ENCODE peak calls at places on chromosomes 4 and X, in ten cellular contexts. O is PC-3; Y is CD8-positive, alpha-beta T cell; T is OCI-LY7; V is fibroblast of mammary gland; G is PC-9; D is left lung; S is GM23338; M is AG09309; I is AG04449. U is an unnamed sample.

GRCh38 chrX:3299626-3300025 is 46.8 kb downstream of the MXRA5 start:
- DNase-seq in O (no peak), S (no peak), M (peak), D (no peak), T (no peak), V (peak), G (no peak), I (no peak), Y (no peak), U (no peak)

GRCh38 chrX:106039920-106040319 is 1.4 kb upstream of the SERPINA7 start:
- DNase-seq in T (no peak), S (peak), O (peak), V (peak), I (no peak), G (peak), M (no peak), Y (no peak), D (no peak), U (no peak)

GRCh38 chr4:183408791-183409190 is 35.6 kb upstream of the CDKN2AIP start:
- DNase-seq in D (no peak), V (no peak), M (no peak), T (no peak), O (no peak), I (no peak), G (no peak), Y (no peak), S (no peak), U (no peak)

GRCh38 chr4:89410687-89411086 is 103.1 kb upstream of the GPRIN3 start:
- DNase-seq in V (peak), Y (no peak), M (peak), I (no peak), T (no peak), S (peak), D (no peak), O (no peak), G (no peak), U (no peak)

GRCh38 chr4:8010618-8011017 is 71.0 kb upstream of the AFAP1 start:
- DNase-seq in V (no peak), S (no peak), G (no peak), T (no peak), I (no peak), M (no peak), O (no peak), Y (no peak), D (peak), U (peak)

GRCh38 chr4:156194896-156195295 is 241.2 kb upstream of the CTSO start:
- DNase-seq in D (no peak), O (peak), S (no peak), G (no peak), Y (no peak), V (no peak), M (no peak), T (no peak), I (no peak), U (no peak)

GRCh38 chr4:42482516-42483327 is 85.4 kb downstream of the SHISA3 start:
- DNase-seq in Y (no peak), I (no peak), S (no peak), G (no peak), V (no peak), D (no peak), M (no peak), O (no peak), T (no peak), U (no peak)

GRCh38 chr4:77037736-77038135 is 38.1 kb downstream of the CCNI start:
- DNase-seq in I (no peak), V (no peak), D (no peak), Y (no peak), T (no peak), O (no peak), G (no peak), S (no peak), M (no peak), U (no peak)

GRCh38 chrX:39690541-39691415 is 407.0 kb downstream of the BCOR start:
- DNase-seq in D (no peak), O (no peak), I (no peak), S (no peak), G (no peak), V (no peak), Y (no peak), T (no peak), M (no peak), U (no peak)

GRCh38 chr4:168569066-168569908 is 72.4 kb downstream of the PALLD start:
- DNase-seq in V (peak), O (no peak), S (no peak), G (peak), I (no peak), M (no peak), Y (no peak), T (no peak), D (peak), U (peak)

GRCh38 chrX:110008001-110008635 is 5.2 kb downstream of the TMEM164 start:
- DNase-seq in Y (no peak), T (no peak), S (no peak), O (no peak), G (no peak), D (no peak), M (no peak), I (no peak), V (no peak), U (no peak)

GRCh38 chrX:38089173-38089982 is 83.0 kb downstream of the SYTL5 start:
- DNase-seq in I (no peak), M (no peak), D (no peak), V (no peak), O (no peak), T (no peak), Y (no peak), S (no peak), G (no peak), U (no peak)

GRCh38 chrX:107710617-107711391 is 64.8 kb downstream of the TSC22D3 start:
- DNase-seq in G (peak), S (peak), I (peak), T (peak), O (peak), V (peak), M (peak), D (no peak), Y (peak), U (no peak)

GRCh38 chr4:159871141-159871540 is 768.3 kb downstream of the RAPGEF2 start:
- DNase-seq in T (no peak), I (no peak), Y (no peak), O (peak), V (no peak), D (no peak), M (no peak), G (no peak), S (no peak), U (no peak)

GRCh38 chr4:174522183-174523002 is at the start of gene HPGD:
- DNase-seq in Y (peak), O (peak), V (no peak), D (peak), M (no peak), I (no peak), G (peak), S (peak), T (peak), U (peak)

GRCh38 chr4:2261110-2261852 is 628 bp downstream of the MXD4 start:
- DNase-seq in V (peak), G (peak), S (peak), Y (peak), T (peak), M (no peak), I (no peak), O (peak), D (peak), U (peak)

GRCh38 chr4:47349323-47349722 is 114.2 kb downstream of the COMMD8 start:
- DNase-seq in T (no peak), I (peak), D (no peak), G (no peak), S (no peak), Y (no peak), M (no peak), V (peak), O (peak), U (no peak)

GRCh38 chrX:81996166-81996565 is 794.3 kb downstream of the SH3BGRL start:
- DNase-seq in Y (no peak), S (no peak), G (no peak), I (no peak), D (no peak), O (no peak), T (no peak), V (no peak), M (no peak), U (no peak)

GRCh38 chr4:118969359-118969758 is 80.7 kb downstream of the SYNPO2 start:
- DNase-seq in G (peak), V (peak), D (peak), T (peak), O (peak), S (peak), Y (no peak), M (no peak), I (no peak), U (peak)

GRCh38 chrX:112545051-112545450 is 134.7 kb downstream of the LHFPL1 start:
- DNase-seq in M (no peak), S (no peak), I (no peak), Y (no peak), G (no peak), O (no peak), T (no peak), V (no peak), D (no peak), U (no peak)

GRCh38 chr4:90570615-90571014 is 443.4 kb downstream of the CCSER1 start:
- DNase-seq in I (no peak), G (no peak), O (no peak), M (no peak), T (no peak), Y (no peak), D (no peak), S (no peak), V (no peak), U (no peak)

GRCh38 chr4:88600129-88600849 is 8.0 kb downstream of the HERC3 start:
- DNase-seq in G (no peak), I (peak), T (no peak), Y (no peak), O (peak), D (no peak), M (peak), V (peak), S (no peak), U (no peak)

GRCh38 chr4:155478336-155478825 is 101.6 kb upstream of the MAP9 start:
- DNase-seq in O (peak), I (no peak), D (no peak), M (no peak), G (no peak), T (no peak), V (peak), Y (no peak), S (no peak), U (no peak)

GRCh38 chr4:182628540-182628939 is 288.6 kb downstream of the DCTD start:
- DNase-seq in G (no peak), V (no peak), I (no peak), Y (no peak), M (no peak), T (no peak), D (no peak), O (no peak), S (no peak), U (no peak)

GRCh38 chr4:42344260-42344659 is 53.0 kb upstream of the SHISA3 start:
- DNase-seq in G (no peak), V (no peak), O (no peak), D (no peak), Y (no peak), M (no peak), S (no peak), I (no peak), T (no peak), U (no peak)

GRCh38 chrX:11462136-11462535 is 168.9 kb downstream of the AMELX start:
- DNase-seq in I (no peak), G (no peak), S (no peak), Y (no peak), D (no peak), T (no peak), V (peak), M (no peak), O (no peak), U (no peak)

GRCh38 chr4:165580379-165580905 is 201.6 kb downstream of the CPE start:
- DNase-seq in G (no peak), M (peak), S (no peak), D (no peak), O (peak), I (peak), V (peak), T (no peak), Y (no peak), U (peak)

GRCh38 chr4:151694819-151695730 is 65.7 kb downstream of the GATB start:
- DNase-seq in G (no peak), D (no peak), I (no peak), O (no peak), T (no peak), S (no peak), V (peak), M (no peak), Y (no peak), U (no peak)

GRCh38 chrX:115898382-115899001 is 272.1 kb upstream of the AGTR2 start:
- DNase-seq in V (peak), G (peak), T (peak), M (no peak), O (peak), S (peak), D (no peak), I (no peak), Y (peak), U (peak)

GRCh38 chr4:104616401-104616820 is 121.7 kb upstream of the CXXC4 start:
- DNase-seq in T (no peak), G (no peak), S (peak), D (no peak), O (no peak), V (no peak), M (no peak), Y (no peak), I (no peak), U (no peak)

GRCh38 chr4:93814722-93815121 is 13.8 kb upstream of the ATOH1 start:
- DNase-seq in T (peak), S (peak), O (no peak), D (no peak), V (no peak), I (no peak), G (no peak), M (no peak), Y (no peak), U (no peak)

GRCh38 chrX:52933976-52934703 is 24.2 kb downstream of the FAM156A start:
- DNase-seq in Y (peak), M (no peak), S (no peak), T (peak), D (no peak), G (no peak), V (no peak), O (peak), I (no peak), U (no peak)

GRCh38 chr4:110508827-110509446 is 33.0 kb downstream of the ENPEP start:
- DNase-seq in T (no peak), V (peak), D (no peak), G (no peak), I (no peak), S (peak), O (peak), Y (no peak), M (no peak), U (no peak)

GRCh38 chr4:72744103-72744725 is 175.2 kb upstream of the ADAMTS3 start:
- DNase-seq in G (no peak), D (no peak), T (no peak), I (no peak), S (no peak), M (no peak), Y (no peak), O (no peak), V (no peak), U (no peak)

GRCh38 chr4:113837397-113837796 is 75.9 kb upstream of the CAMK2D start:
- DNase-seq in V (peak), G (no peak), D (no peak), M (peak), Y (no peak), T (peak), I (peak), O (peak), S (no peak), U (no peak)

GRCh38 chr4:180060159-180060889 is 2182.9 kb upstream of the TENM3 start:
- DNase-seq in T (no peak), Y (no peak), G (no peak), S (peak), D (no peak), O (peak), V (peak), M (no peak), I (no peak), U (no peak)
- H3K4me3 ChIP-seq in T (no peak), Y (no peak), G (no peak), S (peak), D (no peak), O (no peak), V (no peak), M (no peak), I (no peak), U (no peak)

DNA sequence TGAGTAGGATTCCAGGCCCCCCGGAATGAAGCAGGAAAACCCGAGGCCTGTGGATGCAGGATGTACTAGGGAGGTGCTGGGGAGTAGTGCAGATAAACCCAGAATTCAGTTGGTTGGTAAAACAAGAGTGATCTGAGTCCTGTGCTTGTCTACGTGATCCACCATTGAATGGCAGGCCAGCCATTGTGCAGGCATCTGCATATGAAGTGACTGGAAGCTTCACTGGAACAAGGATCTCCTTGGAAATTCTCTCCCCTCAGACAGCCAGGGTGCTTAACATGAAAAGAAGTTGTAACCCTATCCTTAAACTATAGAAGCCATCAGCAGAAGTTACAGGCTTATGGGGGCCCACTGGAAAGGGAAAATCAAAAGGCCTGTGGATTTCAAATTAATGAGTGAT is 656 bp upstream of the GSPT2 start:
- DNase-seq in I (no peak), V (no peak), O (no peak), G (no peak), T (no peak), Y (no peak), S (peak), D (no peak), M (no peak), U (no peak)
- H3K4me3 ChIP-seq in I (peak), V (peak), O (peak), G (no peak), T (peak), Y (peak), S (peak), D (no peak), M (no peak), U (peak)

DNA sequence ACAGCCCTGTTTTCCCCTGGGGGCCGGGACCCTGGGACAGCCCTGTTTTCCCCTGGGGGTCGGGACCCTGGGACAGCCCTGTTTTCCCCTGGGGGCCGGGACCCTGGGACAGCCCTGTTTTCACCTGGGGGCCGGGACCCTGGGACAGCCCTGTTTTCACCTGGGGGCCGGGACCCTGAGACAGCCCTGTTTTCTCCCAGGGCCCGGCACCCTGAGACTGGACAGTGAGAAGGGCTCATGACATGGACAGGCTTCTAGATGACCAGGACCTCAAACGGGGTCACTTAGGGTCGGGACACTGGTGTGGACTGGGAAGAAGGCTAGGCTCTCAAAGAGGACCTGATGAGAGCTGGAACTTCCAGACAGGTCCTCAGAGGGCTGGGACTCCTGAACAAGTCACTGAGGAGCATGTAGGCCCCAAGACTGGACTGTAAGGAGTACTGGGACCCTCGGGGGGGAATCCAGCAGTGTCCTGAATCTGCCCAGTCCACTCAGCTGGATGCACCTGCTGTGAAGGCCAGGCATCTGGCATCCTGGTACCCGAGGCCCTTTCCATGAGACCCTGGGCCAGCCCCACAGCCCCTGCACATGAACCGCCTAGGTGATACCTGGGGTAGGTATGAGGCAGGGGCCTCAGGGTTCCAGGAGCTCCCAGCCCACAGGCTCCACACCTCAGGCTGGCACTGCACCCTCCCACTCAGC is 2.4 kb downstream of the PCGF3 start:
- DNase-seq in M (no peak), O (no peak), G (no peak), V (no peak), S (no peak), I (no peak), T (no peak), Y (no peak), D (no peak), U (no peak)
- H3K4me3 ChIP-seq in M (no peak), O (no peak), G (no peak), V (peak), S (no peak), I (peak), T (no peak), Y (no peak), D (peak), U (no peak)

GRCh38 chrX:65586491-65586890 is 51.9 kb upstream of the LAS1L start:
- DNase-seq in Y (no peak), D (peak), S (no peak), I (no peak), M (peak), G (no peak), V (peak), O (peak), T (no peak), U (no peak)

GRCh38 chrX:65587616-65588526 is 53.3 kb upstream of the LAS1L start:
- DNase-seq in G (peak), M (peak), D (peak), V (peak), T (no peak), S (no peak), Y (no peak), I (no peak), O (peak), U (no peak)

GRCh38 chrX:65591206-65591605 is 56.6 kb upstream of the LAS1L start:
- DNase-seq in V (no peak), D (no peak), O (no peak), G (no peak), I (no peak), M (no peak), T (no peak), S (no peak), Y (no peak), U (no peak)

GRCh38 chrX:65588795-65589194 is 54.2 kb upstream of the LAS1L start:
- DNase-seq in M (no peak), D (no peak), G (no peak), S (no peak), O (no peak), T (no peak), V (no peak), Y (no peak), I (no peak), U (no peak)

DNA sequence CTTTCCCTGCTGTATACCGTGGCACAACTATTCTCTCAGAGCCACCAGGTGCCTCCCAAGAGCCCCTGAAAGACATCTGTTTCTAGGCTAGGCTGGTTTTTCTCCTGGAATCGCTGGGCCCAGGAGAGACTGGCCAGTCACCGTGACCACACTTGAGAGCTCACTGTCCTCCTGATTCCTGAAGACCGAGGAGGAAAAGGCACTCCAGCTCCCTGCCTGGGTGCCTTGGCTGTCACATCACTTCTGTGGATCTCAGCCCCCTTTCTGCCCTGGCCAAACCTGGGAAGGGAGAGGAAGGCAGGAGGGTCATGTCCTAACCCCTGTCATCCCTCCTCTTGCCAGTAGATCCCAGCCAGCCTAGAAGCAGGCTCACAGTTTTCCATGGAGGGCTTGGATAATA is 54.7 kb upstream of the LAS1L start:
- DNase-seq in G (no peak), S (no peak), Y (peak), T (no peak), D (no peak), O (no peak), I (no peak), V (no peak), M (no peak), U (no peak)
- H3K4me3 ChIP-seq in G (no peak), S (no peak), Y (no peak), T (no peak), D (no peak), O (no peak), I (no peak), V (no peak), M (no peak), U (no peak)

GRCh38 chrX:153744210-153745066 is 19.6 kb upstream of the PLXNB3 start:
- DNase-seq in D (no peak), T (no peak), G (no peak), S (peak), V (no peak), Y (peak), M (no peak), I (no peak), O (peak), U (no peak)
- H3K4me3 ChIP-seq in D (peak), T (no peak), G (no peak), S (peak), V (no peak), Y (no peak), M (no peak), I (no peak), O (no peak), U (no peak)

GRCh38 chr4:83281326-83281725 is 3.3 kb downstream of the COQ2 start:
- DNase-seq in I (no peak), Y (no peak), T (peak), G (no peak), M (no peak), S (peak), D (no peak), O (peak), V (no peak), U (no peak)
- H3K4me3 ChIP-seq in I (no peak), Y (no peak), T (peak), G (no peak), M (no peak), S (no peak), D (no peak), O (peak), V (no peak), U (no peak)

U was measured in pancreas.